ENCODE peak calls at places on chromosomes 16 and 17, in five cellular contexts. L is naive thymus-derived CD4-positive, alpha-beta T cell; S is MM.1S; N is PC-3; U is A673. C is an unnamed sample. For H3K9me3, H3K36me3 and H3K4me1, the result is how much of the 10 kb centered on the place peaks cover.

GRCh38 chr17:40530988-40531971 is 29.9 kb upstream of the TNS4 start:
- DNase-seq in L (peak), S (peak), N (no peak), U (no peak), C (no peak)

GRCh38 chr16:75113541-75114121 is 2.9 kb downstream of the LDHD start:
- DNase-seq in L (no peak), S (no peak), N (no peak), U (no peak), C (no peak)

GRCh38 chr16:67563708-67564468 is 1.6 kb downstream of the CTCF start:
- DNase-seq in L (peak), S (peak), N (peak), U (peak), C (no peak)

GRCh38 chr16:4093495-4094137 is 22.6 kb downstream of the ADCY9 start:
- DNase-seq in L (no peak), S (no peak), N (no peak), U (no peak), C (no peak)

GRCh38 chr16:3503513-3503912 is 2.7 kb downstream of the CLUAP1 start:
- DNase-seq in L (peak), S (peak), N (no peak), U (no peak), C (no peak)

GRCh38 chr17:80433916-80434666 is 19.1 kb downstream of the ENDOV start:
- DNase-seq in L (no peak), S (no peak), N (no peak), U (no peak), C (no peak)

GRCh38 chr16:81707411-81708321 is 71.4 kb upstream of the PLCG2 start:
- DNase-seq in L (no peak), S (no peak), N (peak), U (no peak), C (no peak)

GRCh38 chr16:7624871-7625766 is 292.5 kb downstream of the RBFOX1 start:
- DNase-seq in L (no peak), S (no peak), N (no peak), U (no peak), C (no peak)

GRCh38 chr17:79832211-79833109 is 6.8 kb downstream of the CBX4 start:
- DNase-seq in L (no peak), S (no peak), N (no peak), U (peak), C (no peak)

GRCh38 chr17:76082326-76083251 is 3.6 kb downstream of the ZACN start:
- DNase-seq in L (no peak), S (no peak), N (no peak), U (no peak), C (peak)

GRCh38 chr16:15477802-15478201 is 43.4 kb downstream of the BMERB1 start:
- DNase-seq in L (no peak), S (no peak), N (no peak), U (no peak), C (no peak)

GRCh38 chr16:67150833-67151396 is at the start of gene B3GNT9:
- DNase-seq in L (no peak), S (peak), N (no peak), U (peak), C (peak)

GRCh38 chr17:49452173-49452572 is 37.5 kb upstream of the PHB1 start:
- DNase-seq in L (no peak), S (no peak), N (no peak), U (no peak), C (peak)

GRCh38 chr17:74742153-74742515 is 5.1 kb downstream of the RAB37 start:
- DNase-seq in L (peak), S (peak), N (peak), U (no peak), C (peak)

GRCh38 chr17:82942166-82943130 is 102.6 kb upstream of the ZNF750 start:
- DNase-seq in L (no peak), S (no peak), N (no peak), U (no peak), C (no peak)

GRCh38 chr16:85995591-85996461 is 96.9 kb downstream of the IRF8 start:
- DNase-seq in L (no peak), S (no peak), N (no peak), U (peak), C (peak)

GRCh38 chr17:4206945-4207344 is 56.8 kb downstream of the ANKFY1 start:
- DNase-seq in L (no peak), S (peak), N (no peak), U (no peak), C (no peak)

GRCh38 chr17:6084226-6085161 is 14.3 kb downstream of the WSCD1 start:
- DNase-seq in L (no peak), S (no peak), N (no peak), U (no peak), C (peak)

GRCh38 chr16:81652798-81653505 is 126.1 kb upstream of the PLCG2 start:
- DNase-seq in L (no peak), S (peak), N (no peak), U (no peak), C (no peak)

GRCh38 chr16:56931253-56931768 is 631 bp upstream of the HERPUD1 start:
- DNase-seq in L (no peak), S (peak), N (no peak), U (peak), C (peak)

GRCh38 chr17:35713069-35713728 is 18.2 kb upstream of the RASL10B start:
- DNase-seq in L (no peak), S (peak), N (no peak), U (peak), C (no peak)

GRCh38 chr17:4605826-4606225 is 21.5 kb downstream of the SMTNL2 start:
- DNase-seq in L (no peak), S (peak), N (no peak), U (no peak), C (no peak)

GRCh38 chr16:58126451-58126968 is 2.7 kb downstream of the CFAP20 start:
- DNase-seq in L (no peak), S (no peak), N (no peak), U (no peak), C (no peak)

GRCh38 chr16:2001456-2002355 is 7.9 kb downstream of the ZNF598 start:
- DNase-seq in L (no peak), S (no peak), N (no peak), U (no peak), C (no peak)

GRCh38 chr17:35901776-35902175 is 21.6 kb upstream of the CCL5 start:
- DNase-seq in L (no peak), S (no peak), N (no peak), U (no peak), C (no peak)

GRCh38 chr17:79779661-79780365 is 1.9 kb downstream of the CBX2 start:
- DNase-seq in L (no peak), S (no peak), N (peak), U (no peak), C (no peak)

GRCh38 chr17:1294157-1294717 is 14.8 kb downstream of the TRARG1 start:
- DNase-seq in L (peak), S (no peak), N (no peak), U (no peak), C (no peak)

GRCh38 chr17:5785867-5786509 is 201.7 kb upstream of the NLRP1 start:
- DNase-seq in L (no peak), S (no peak), N (peak), U (peak), C (peak)

GRCh38 chr17:79073706-79074088 is 927 bp upstream of the ENGASE start:
- DNase-seq in L (no peak), S (no peak), N (peak), U (no peak), C (peak)

GRCh38 chr17:44105941-44106340 is 17.5 kb downstream of the HDAC5 start:
- DNase-seq in L (no peak), S (no peak), N (no peak), U (peak), C (peak)

GRCh38 chr16:31487720-31488629 is 5.1 kb downstream of the SLC5A2 start:
- DNase-seq in L (peak), S (peak), N (peak), U (peak), C (no peak)

GRCh38 chr17:32964541-32964940 is 27.1 kb upstream of the SPACA3 start:
- DNase-seq in L (no peak), S (no peak), N (no peak), U (no peak), C (no peak)

GRCh38 chr17:17723354-17724261 is 42.4 kb downstream of the RAI1 start:
- DNase-seq in L (no peak), S (no peak), N (no peak), U (peak), C (no peak)

GRCh38 chr17:17823433-17824118 is 13.2 kb downstream of the SREBF1 start:
- DNase-seq in L (peak), S (peak), N (peak), U (peak), C (peak)

GRCh38 chr17:13806023-13806553 is 204.4 kb upstream of the HS3ST3A1 start:
- DNase-seq in L (no peak), S (no peak), N (no peak), U (no peak), C (no peak)

GRCh38 chr17:9902116-9902515 is 3.0 kb downstream of the RCVRN start:
- DNase-seq in L (no peak), S (no peak), N (no peak), U (no peak), C (no peak)

GRCh38 chr17:9905078-9905415 is at the start of gene RCVRN:
- DNase-seq in L (no peak), S (no peak), N (no peak), U (no peak), C (no peak)

GRCh38 chr17:9905902-9906301 is 831 bp upstream of the RCVRN start:
- DNase-seq in L (no peak), S (no peak), N (peak), U (peak), C (no peak)

GRCh38 chr17:9906616-9907015 is 1.5 kb upstream of the RCVRN start:
- DNase-seq in L (no peak), S (no peak), N (no peak), U (no peak), C (no peak)

DNA sequence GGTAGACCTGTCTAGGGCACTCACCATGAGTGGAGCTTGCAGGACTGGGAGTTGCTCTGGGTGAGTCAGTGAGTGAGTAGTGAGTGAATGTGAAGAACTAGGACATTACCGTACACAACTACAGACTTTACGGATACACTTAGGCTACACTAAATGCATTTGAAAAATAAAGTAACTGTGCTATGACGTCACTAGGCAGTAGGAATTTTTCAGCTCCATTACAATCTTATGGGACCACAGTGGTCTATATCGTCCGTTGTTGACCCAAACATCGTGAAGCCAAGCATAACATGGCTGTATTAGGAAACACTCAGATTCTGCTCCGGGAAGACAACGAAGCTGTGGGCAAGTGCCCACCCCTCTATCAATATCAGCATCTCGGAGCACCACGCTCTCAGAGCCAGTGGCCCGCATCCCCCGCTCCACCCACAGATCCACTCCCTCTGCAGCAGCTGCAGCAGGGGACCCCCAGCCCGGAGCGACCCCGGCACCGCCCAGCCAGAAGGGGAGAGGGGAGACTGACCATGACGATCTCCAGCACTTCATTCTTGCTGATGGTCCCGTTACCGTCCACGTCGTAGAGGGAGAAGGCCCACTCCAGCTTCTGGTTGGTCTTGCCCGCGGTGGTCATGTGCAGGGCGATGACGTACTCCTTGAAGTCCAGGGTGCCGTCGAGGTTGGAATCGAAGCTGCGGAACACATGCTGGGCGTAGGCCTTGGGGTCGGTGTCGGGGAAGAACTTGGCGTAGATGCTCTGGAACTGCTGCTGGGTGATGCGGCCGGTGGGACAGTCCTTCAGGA is 594 bp downstream of the RCVRN start:
- DNase-seq in L (no peak), S (no peak), N (no peak), U (no peak), C (no peak)
- H3K9me3 ChIP-seq in L (under half), S (under half), N (under half), U (under half), C (under half)

DNA sequence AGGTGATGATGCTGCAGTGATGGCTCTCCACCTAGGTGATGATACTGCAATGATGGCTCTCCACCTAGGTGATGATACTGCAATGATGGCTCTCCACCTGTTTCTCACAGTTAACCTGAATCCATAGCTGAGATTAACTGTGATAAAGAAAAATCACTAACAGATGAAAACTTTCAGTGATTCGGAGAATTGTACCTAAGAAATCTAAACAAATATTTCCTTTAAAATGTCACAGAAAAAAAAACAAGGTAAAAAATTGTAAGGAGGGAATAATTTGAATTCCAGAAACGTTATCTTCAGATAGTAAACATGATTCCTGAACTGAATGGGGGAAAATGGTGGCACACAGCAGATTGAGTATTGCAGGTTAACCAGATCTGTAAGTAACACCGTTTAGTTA is 113.4 kb downstream of the MAP2K4 start:
- DNase-seq in L (no peak), S (no peak), N (no peak), U (no peak), C (no peak)
- H3K36me3 ChIP-seq in L (half or more), S (under half), N (half or more), U (under half), C (under half)

GRCh38 chr17:15659236-15659635 is 24.9 kb downstream of the TRIM16 start:
- DNase-seq in L (no peak), S (no peak), N (no peak), U (no peak), C (peak)

GRCh38 chr17:15660077-15660476 is 24.0 kb downstream of the TRIM16 start:
- DNase-seq in L (no peak), S (no peak), N (peak), U (no peak), C (no peak)

GRCh38 chr17:15657868-15658775 is 26.0 kb downstream of the TRIM16 start:
- DNase-seq in L (no peak), S (no peak), N (peak), U (no peak), C (no peak)

GRCh38 chr17:15662726-15663125 is 21.4 kb downstream of the TRIM16 start:
- DNase-seq in L (no peak), S (no peak), N (peak), U (no peak), C (no peak)

DNA sequence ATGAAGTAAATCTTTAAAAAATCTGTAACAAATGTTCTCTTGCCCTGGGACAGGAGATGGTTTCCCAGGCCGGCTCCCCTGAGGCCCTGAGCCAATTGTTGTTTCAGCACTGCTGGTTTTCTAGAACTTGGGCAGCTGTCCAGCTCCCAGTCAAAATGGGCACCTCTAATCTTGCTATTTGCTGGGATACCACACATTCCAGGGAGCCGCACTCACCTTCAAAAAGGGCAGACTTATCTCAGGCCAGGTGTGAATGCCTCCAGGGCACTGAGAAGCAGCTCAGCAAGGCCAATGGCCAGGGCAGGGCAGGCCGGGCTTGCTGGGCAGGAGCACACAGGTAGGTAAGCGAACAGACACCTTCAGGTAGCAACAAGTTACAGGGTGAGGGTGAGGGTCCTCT is 24.4 kb downstream of the TRIM16 start:
- DNase-seq in L (no peak), S (no peak), N (peak), U (no peak), C (peak)
- H3K4me1 ChIP-seq in L (under half), S (under half), N (half or more), U (under half), C (under half)

DNA sequence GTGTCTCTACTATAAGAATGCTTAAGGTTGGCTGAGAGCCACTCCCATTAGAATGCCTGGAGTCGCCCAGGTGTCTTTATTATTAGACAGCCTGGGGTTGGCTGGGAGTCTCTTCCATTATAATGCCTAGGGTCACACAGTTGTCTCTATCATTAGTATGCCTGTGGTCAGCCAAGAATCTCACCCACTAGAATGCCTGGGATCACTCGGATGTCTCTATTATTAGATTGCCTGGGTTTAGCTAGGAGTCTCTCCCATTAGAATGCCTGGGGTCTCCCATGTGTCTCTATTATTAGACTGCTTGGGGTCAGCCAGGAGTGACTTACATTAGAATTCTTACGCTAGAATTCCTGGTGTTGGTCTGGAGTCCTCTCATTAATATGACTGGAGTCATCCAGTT is 2255.3 kb downstream of the TP53TG3F start:
- DNase-seq in L (no peak), S (no peak), N (no peak), U (no peak), C (no peak)
- H3K9me3 ChIP-seq in L (under half), S (under half), N (under half), U (under half), C (under half)

DNA sequence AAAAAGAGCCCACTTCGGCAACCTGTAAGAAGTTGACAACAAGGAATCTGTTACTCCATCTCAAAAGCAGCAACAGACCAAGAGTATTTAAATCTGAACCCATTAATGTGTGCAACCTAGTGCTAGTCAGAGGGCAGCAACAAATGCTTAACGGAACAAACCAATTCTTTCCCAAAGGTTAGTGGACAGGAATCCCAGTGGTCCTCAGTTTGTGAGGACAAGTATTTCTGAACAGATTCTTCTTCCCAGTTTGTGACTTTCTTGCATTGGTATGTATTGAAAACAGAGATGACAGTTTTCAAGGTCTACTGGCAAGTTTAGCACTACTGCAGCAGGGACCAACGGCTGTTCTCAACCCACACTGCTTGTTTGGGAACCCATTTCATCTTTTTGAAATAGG is 2.9 kb downstream of the RPL26 start:
- DNase-seq in L (no peak), S (no peak), N (no peak), U (no peak), C (no peak)
- H3K36me3 ChIP-seq in L (half or more), S (under half), N (under half), U (half or more), C (half or more)

GRCh38 chr17:42358434-42358833 is 29.8 kb downstream of the STAT3 start:
- DNase-seq in L (no peak), S (no peak), N (no peak), U (no peak), C (no peak)
- H3K4me1 ChIP-seq in L (under half), S (under half), N (under half), U (under half), C (under half)

GRCh38 chr16:35748621-35749252 is 2289.3 kb downstream of the TP53TG3F start:
- DNase-seq in L (no peak), S (no peak), N (no peak), U (no peak), C (no peak)
- H3K9me3 ChIP-seq in L (half or more), S (under half), N (under half), U (under half), C (under half)

DNA sequence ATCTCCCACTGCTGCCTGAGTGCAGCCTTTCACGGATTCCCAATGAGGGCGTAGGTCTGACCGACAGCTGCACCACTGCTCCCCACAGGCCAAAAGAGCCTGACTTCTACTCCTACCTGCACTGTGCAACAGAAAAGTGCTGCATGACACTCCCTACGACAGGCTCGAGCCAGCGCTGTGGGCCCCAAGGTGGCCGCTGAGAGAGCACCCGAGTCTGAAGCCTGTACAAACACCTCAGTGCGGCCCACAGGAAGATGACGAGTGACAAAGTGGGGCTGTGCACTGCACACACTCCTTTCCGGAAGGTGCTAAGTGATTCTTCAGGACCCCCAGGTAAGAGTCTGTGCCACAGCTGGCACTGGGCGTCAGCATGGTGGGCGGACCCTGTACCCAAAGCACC is 41.2 kb downstream of the FANCA start:
- DNase-seq in L (no peak), S (no peak), N (no peak), U (no peak), C (no peak)
- H3K36me3 ChIP-seq in L (under half), S (under half), N (under half), U (half or more), C (half or more)

GRCh38 chr16:89412811-89413210 is 77.5 kb downstream of the ANKRD11 start:
- DNase-seq in L (no peak), S (no peak), N (no peak), U (no peak), C (no peak)
- H3K4me1 ChIP-seq in L (half or more), S (under half), N (under half), U (under half), C (under half)